ENCODE peak calls at places on chromosomes 13 and 19, in five cellular contexts. S, Q, V, U and Z are unnamed samples.
A peak's percentile ranks its signal among the peaks of the same experiment; 100 is the strongest.

GRCh38 chr19:47723573-47723923 is 10.3 kb downstream of the EHD2 start:
- DNase-seq in S (no peak), Q (no peak), V (peak; percentile 85), U (no peak), Z (peak; percentile 76)

GRCh38 chr19:1016647-1017114 is 4.2 kb downstream of the TMEM259 start:
- DNase-seq in S (no peak), Q (no peak), V (peak; percentile 56), U (no peak), Z (no peak)

GRCh38 chr19:48837081-48837524 is 812 bp upstream of the HSD17B14 start:
- DNase-seq in S (peak; percentile 99), Q (peak; percentile 77), V (peak; percentile 88), U (peak; percentile 80), Z (peak; percentile 94)

GRCh38 chr19:51946602-51947001 is 19.3 kb downstream of the ZNF613 start:
- DNase-seq in S (no peak), Q (no peak), V (no peak), U (no peak), Z (no peak)

GRCh38 chr19:5106971-5107370 is 138.1 kb downstream of the KDM4B start:
- DNase-seq in S (no peak), Q (no peak), V (no peak), U (no peak), Z (no peak)

GRCh38 chr13:113413898-113414282 is 39.4 kb downstream of the ADPRHL1 start:
- DNase-seq in S (no peak), Q (no peak), V (no peak), U (no peak), Z (no peak)

GRCh38 chr19:41937976-41938375 is 9.7 kb upstream of the ERFL start:
- DNase-seq in S (peak; percentile 49), Q (no peak), V (no peak), U (no peak), Z (no peak)

GRCh38 chr19:10333758-10334339 is 520 bp upstream of the RAVER1 start:
- DNase-seq in S (no peak), Q (no peak), V (no peak), U (no peak), Z (no peak)

GRCh38 chr13:110424596-110425443 is 117.7 kb downstream of the COL4A2 start:
- DNase-seq in S (no peak), Q (no peak), V (no peak), U (no peak), Z (no peak)

GRCh38 chr13:99955747-99956472 is 15.7 kb downstream of the ZIC5 start:
- DNase-seq in S (peak; percentile 56), Q (no peak), V (no peak), U (no peak), Z (peak; percentile 58)

GRCh38 chr13:107650081-107650701 is 565.1 kb downstream of the LIG4 start:
- DNase-seq in S (peak; percentile 83), Q (no peak), V (no peak), U (no peak), Z (peak; percentile 52)

GRCh38 chr19:1501200-1501595 is 10.2 kb downstream of the REEP6 start:
- DNase-seq in S (no peak), Q (no peak), V (no peak), U (no peak), Z (no peak)

GRCh38 chr13:96958286-96958891 is 35.9 kb downstream of the OXGR1 start:
- DNase-seq in S (peak; percentile 84), Q (no peak), V (peak; percentile 22), U (no peak), Z (no peak)

GRCh38 chr13:33137726-33138125 is 121.5 kb downstream of the KL start:
- DNase-seq in S (no peak), Q (no peak), V (no peak), U (no peak), Z (no peak)

GRCh38 chr13:19791953-19792537 is 9.3 kb upstream of the PSPC1 start:
- DNase-seq in S (peak; percentile 67), Q (no peak), V (no peak), U (no peak), Z (no peak)

GRCh38 chr13:108120332-108120731 is 95.0 kb downstream of the LIG4 start:
- DNase-seq in S (peak; percentile 32), Q (no peak), V (no peak), U (no peak), Z (no peak)

GRCh38 chr13:23671902-23672301 is 101.7 kb downstream of the TNFRSF19 start:
- DNase-seq in S (no peak), Q (no peak), V (peak; percentile 73), U (no peak), Z (no peak)

GRCh38 chr13:100517135-100517534 is 71.5 kb downstream of the GGACT start:
- DNase-seq in S (no peak), Q (no peak), V (no peak), U (no peak), Z (no peak)

GRCh38 chr19:1070576-1070930 is 3.6 kb downstream of the ARHGAP45 start:
- DNase-seq in S (peak; percentile 86), Q (no peak), V (no peak), U (no peak), Z (no peak)

GRCh38 chr13:27079421-27079958 is 92.1 kb downstream of the USP12 start:
- DNase-seq in S (peak; percentile 76), Q (no peak), V (peak; percentile 54), U (no peak), Z (no peak)

GRCh38 chr19:30647891-30648290 is 275.7 kb downstream of the ZNF536 start:
- DNase-seq in S (no peak), Q (no peak), V (no peak), U (no peak), Z (no peak)